ENCODE peak calls at places on chromosome 16, in seven cellular contexts. One of them, this sample, is unnamed.

GRCh38 chr16:49959552-49960277 is 65.3 kb upstream of the CNEP1R1 start:
- DNase-seq in OCI-LY7: no peak
- DNase-seq in CD8-positive, alpha-beta memory T cell: no peak
- DNase-seq in AG09309: no peak
- DNase-seq in mesendoderm: no peak
- DNase-seq in spleen: no peak
- DNase-seq in mucosa of descending colon: no peak
- DNase-seq in this sample: no peak

GRCh38 chr16:79267781-79268180 is 332.8 kb downstream of the MAF start:
- DNase-seq in OCI-LY7: no peak
- DNase-seq in spleen: no peak
- DNase-seq in AG09309: no peak
- DNase-seq in mucosa of descending colon: no peak
- DNase-seq in CD8-positive, alpha-beta memory T cell: no peak
- DNase-seq in mesendoderm: no peak
- DNase-seq in this sample: no peak

GRCh38 chr16:58098207-58099096 is 30.7 kb downstream of the CFAP20 start:
- DNase-seq in OCI-LY7: no peak
- DNase-seq in spleen: no peak
- DNase-seq in AG09309: no peak
- DNase-seq in CD8-positive, alpha-beta memory T cell: no peak
- DNase-seq in mesendoderm: peak; percentile 51
- DNase-seq in mucosa of descending colon: no peak
- DNase-seq in this sample: no peak

GRCh38 chr16:10368984-10369551 is 16.8 kb upstream of the ATF7IP2 start:
- DNase-seq in OCI-LY7: peak; percentile 10
- DNase-seq in mesendoderm: peak; percentile 52
- DNase-seq in AG09309: no peak
- DNase-seq in spleen: no peak
- DNase-seq in CD8-positive, alpha-beta memory T cell: no peak
- DNase-seq in mucosa of descending colon: no peak
- DNase-seq in this sample: no peak

GRCh38 chr16:19555938-19556778 is 655 bp downstream of the VPS35L start:
- DNase-seq in OCI-LY7: peak; percentile 38
- DNase-seq in mesendoderm: peak; percentile 98
- DNase-seq in spleen: no peak
- DNase-seq in mucosa of descending colon: no peak
- DNase-seq in AG09309: no peak
- DNase-seq in CD8-positive, alpha-beta memory T cell: no peak
- DNase-seq in this sample: peak; percentile 93

GRCh38 chr16:5604770-5605169 is 507.2 kb upstream of the EEF2KMT start:
- DNase-seq in OCI-LY7: peak; percentile 8
- DNase-seq in spleen: no peak
- DNase-seq in AG09309: no peak
- DNase-seq in mucosa of descending colon: no peak
- DNase-seq in mesendoderm: peak; percentile 86
- DNase-seq in CD8-positive, alpha-beta memory T cell: no peak
- DNase-seq in this sample: no peak

GRCh38 chr16:85327731-85328664 is 215.7 kb upstream of the CIBAR2 start:
- DNase-seq in spleen: no peak
- DNase-seq in mesendoderm: peak; percentile 99
- DNase-seq in CD8-positive, alpha-beta memory T cell: no peak
- DNase-seq in AG09309: no peak
- DNase-seq in mucosa of descending colon: no peak
- DNase-seq in OCI-LY7: no peak
- DNase-seq in this sample: peak; percentile 93

GRCh38 chr16:70745536-70746025 is 55.4 kb downstream of the VAC14 start:
- DNase-seq in mesendoderm: no peak
- DNase-seq in mucosa of descending colon: no peak
- DNase-seq in OCI-LY7: no peak
- DNase-seq in CD8-positive, alpha-beta memory T cell: no peak
- DNase-seq in AG09309: no peak
- DNase-seq in spleen: no peak
- DNase-seq in this sample: no peak

GRCh38 chr16:9790199-9790598 is 392.0 kb downstream of the GRIN2A start:
- DNase-seq in mucosa of descending colon: no peak
- DNase-seq in mesendoderm: no peak
- DNase-seq in OCI-LY7: no peak
- DNase-seq in AG09309: no peak
- DNase-seq in CD8-positive, alpha-beta memory T cell: no peak
- DNase-seq in spleen: no peak
- DNase-seq in this sample: no peak

GRCh38 chr16:85819711-85820110 is 20.2 kb downstream of the COX4I1 start:
- DNase-seq in spleen: no peak
- DNase-seq in OCI-LY7: no peak
- DNase-seq in mesendoderm: no peak
- DNase-seq in CD8-positive, alpha-beta memory T cell: no peak
- DNase-seq in mucosa of descending colon: peak; percentile 45
- DNase-seq in AG09309: no peak
- DNase-seq in this sample: no peak

GRCh38 chr16:49484454-49484853 is 110.8 kb downstream of the C16orf78 start:
- DNase-seq in spleen: peak; percentile 83
- DNase-seq in mesendoderm: peak; percentile 73
- DNase-seq in mucosa of descending colon: peak; percentile 73
- DNase-seq in OCI-LY7: peak; percentile 81
- DNase-seq in AG09309: no peak
- DNase-seq in CD8-positive, alpha-beta memory T cell: no peak
- DNase-seq in this sample: peak; percentile 8

GRCh38 chr16:53622315-53622714 is 81.3 kb downstream of the RPGRIP1L start:
- DNase-seq in OCI-LY7: no peak
- DNase-seq in AG09309: no peak
- DNase-seq in mesendoderm: no peak
- DNase-seq in spleen: no peak
- DNase-seq in mucosa of descending colon: no peak
- DNase-seq in CD8-positive, alpha-beta memory T cell: no peak
- DNase-seq in this sample: no peak

GRCh38 chr16:3003582-3004270 is 9.0 kb upstream of the CLDN9 start:
- DNase-seq in mesendoderm: peak; percentile 100
- DNase-seq in CD8-positive, alpha-beta memory T cell: peak; percentile 97
- DNase-seq in OCI-LY7: peak; percentile 99
- DNase-seq in AG09309: peak; percentile 88
- DNase-seq in mucosa of descending colon: peak; percentile 98
- DNase-seq in spleen: peak; percentile 98
- DNase-seq in this sample: peak; percentile 97

GRCh38 chr16:3004781-3005284 is 7.9 kb upstream of the CLDN9 start:
- DNase-seq in mesendoderm: peak; percentile 71
- DNase-seq in CD8-positive, alpha-beta memory T cell: no peak
- DNase-seq in spleen: peak; percentile 89
- DNase-seq in AG09309: no peak
- DNase-seq in mucosa of descending colon: peak; percentile 80
- DNase-seq in OCI-LY7: no peak
- DNase-seq in this sample: no peak

GRCh38 chr16:3001316-3001715 is 11.4 kb upstream of the CLDN9 start:
- DNase-seq in CD8-positive, alpha-beta memory T cell: no peak
- DNase-seq in mesendoderm: peak; percentile 56
- DNase-seq in AG09309: no peak
- DNase-seq in mucosa of descending colon: no peak
- DNase-seq in OCI-LY7: no peak
- DNase-seq in spleen: no peak
- DNase-seq in this sample: no peak

GRCh38 chr16:3007059-3007956 is 5.4 kb upstream of the CLDN9 start:
- DNase-seq in mesendoderm: peak; percentile 47
- DNase-seq in spleen: no peak
- DNase-seq in mucosa of descending colon: peak; percentile 87
- DNase-seq in AG09309: no peak
- DNase-seq in CD8-positive, alpha-beta memory T cell: no peak
- DNase-seq in OCI-LY7: no peak
- DNase-seq in this sample: no peak

GRCh38 chr16:3004319-3004718 is 8.4 kb upstream of the CLDN9 start:
- DNase-seq in OCI-LY7: no peak
- DNase-seq in AG09309: no peak
- DNase-seq in mucosa of descending colon: no peak
- DNase-seq in spleen: no peak
- DNase-seq in CD8-positive, alpha-beta memory T cell: no peak
- DNase-seq in mesendoderm: no peak
- DNase-seq in this sample: no peak
- H3K4me3 ChIP-seq in OCI-LY7: no peak overlapping the region
- H3K4me3 ChIP-seq in AG09309: no peak overlapping the region
- H3K4me3 ChIP-seq in mucosa of descending colon: no peak overlapping the region
- H3K4me3 ChIP-seq in spleen: no peak overlapping the region
- H3K4me3 ChIP-seq in CD8-positive, alpha-beta memory T cell: no peak overlapping the region
- H3K4me3 ChIP-seq in mesendoderm: no peak overlapping the region
- H3K4me3 ChIP-seq in this sample: no peak overlapping the region

GRCh38 chr16:68270353-68270752 is 6.0 kb downstream of the SLC7A6 start:
- DNase-seq in OCI-LY7: no peak
- DNase-seq in CD8-positive, alpha-beta memory T cell: no peak
- DNase-seq in spleen: no peak
- DNase-seq in mucosa of descending colon: no peak
- DNase-seq in mesendoderm: no peak
- DNase-seq in AG09309: no peak
- DNase-seq in this sample: no peak

GRCh38 chr16:68273896-68274295 is 9.6 kb downstream of the SLC7A6 start:
- DNase-seq in CD8-positive, alpha-beta memory T cell: no peak
- DNase-seq in AG09309: no peak
- DNase-seq in mesendoderm: no peak
- DNase-seq in spleen: no peak
- DNase-seq in mucosa of descending colon: no peak
- DNase-seq in OCI-LY7: no peak
- DNase-seq in this sample: no peak

GRCh38 chr16:68273459-68273858 is 9.1 kb downstream of the SLC7A6 start:
- DNase-seq in spleen: no peak
- DNase-seq in AG09309: no peak
- DNase-seq in CD8-positive, alpha-beta memory T cell: no peak
- DNase-seq in OCI-LY7: no peak
- DNase-seq in mesendoderm: no peak
- DNase-seq in mucosa of descending colon: no peak
- DNase-seq in this sample: no peak

GRCh38 chr16:68274441-68274840 is 10.1 kb downstream of the SLC7A6 start:
- DNase-seq in OCI-LY7: no peak
- DNase-seq in CD8-positive, alpha-beta memory T cell: no peak
- DNase-seq in spleen: no peak
- DNase-seq in mucosa of descending colon: no peak
- DNase-seq in AG09309: no peak
- DNase-seq in mesendoderm: no peak
- DNase-seq in this sample: no peak

DNA sequence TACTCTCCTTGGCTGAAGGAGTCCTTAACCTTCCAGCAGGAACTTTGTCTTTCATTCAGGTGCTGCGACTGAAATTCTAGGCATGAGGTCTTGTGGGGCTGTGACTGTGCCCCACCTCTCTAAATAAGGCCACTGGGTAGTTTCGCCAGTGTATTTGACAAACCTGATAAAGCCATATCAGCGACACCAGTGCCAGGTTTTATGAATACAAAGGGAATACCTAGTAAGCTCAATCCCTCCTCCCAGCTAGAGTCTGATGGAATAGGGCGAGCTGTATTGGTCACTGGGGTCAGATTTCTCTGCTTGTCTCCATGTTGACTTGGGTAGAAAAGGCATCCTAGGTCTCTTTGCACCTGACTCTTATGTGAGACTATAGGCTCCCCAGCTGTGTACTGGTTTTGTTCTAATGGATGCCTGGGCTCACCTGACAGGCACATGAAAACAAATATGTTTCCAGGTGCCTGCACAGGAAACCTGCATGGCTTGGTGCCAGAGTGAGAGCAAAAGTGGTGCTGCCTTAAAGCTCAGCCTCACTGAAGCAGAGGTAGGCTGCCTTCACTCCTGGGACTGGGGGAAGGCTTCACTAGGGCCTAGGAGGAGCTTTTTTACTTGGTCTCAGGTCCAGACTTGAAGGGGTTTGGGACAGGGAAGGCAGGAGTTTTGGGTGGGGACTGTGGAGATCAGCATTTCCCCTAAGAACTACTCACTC is 8.3 kb downstream of the SLC7A6 start:
- DNase-seq in mesendoderm: peak; percentile 81
- DNase-seq in spleen: no peak
- DNase-seq in mucosa of descending colon: no peak
- DNase-seq in CD8-positive, alpha-beta memory T cell: peak; percentile 51
- DNase-seq in OCI-LY7: peak; percentile 82
- DNase-seq in AG09309: no peak
- DNase-seq in this sample: no peak
- H3K4me3 ChIP-seq in mesendoderm: no peak overlapping the region
- H3K4me3 ChIP-seq in spleen: no peak overlapping the region
- H3K4me3 ChIP-seq in mucosa of descending colon: no peak overlapping the region
- H3K4me3 ChIP-seq in CD8-positive, alpha-beta memory T cell: peak overlapping the region; percentile 7
- H3K4me3 ChIP-seq in OCI-LY7: peak overlapping the region; percentile 15
- H3K4me3 ChIP-seq in AG09309: no peak overlapping the region
- H3K4me3 ChIP-seq in this sample: no peak overlapping the region

GRCh38 chr16:966505-966904 is 4.3 kb downstream of the LMF1 start:
- DNase-seq in mucosa of descending colon: no peak
- DNase-seq in OCI-LY7: no peak
- DNase-seq in spleen: no peak
- DNase-seq in mesendoderm: no peak
- DNase-seq in CD8-positive, alpha-beta memory T cell: no peak
- DNase-seq in AG09309: no peak
- DNase-seq in this sample: no peak

GRCh38 chr16:966035-966434 is 4.7 kb downstream of the LMF1 start:
- DNase-seq in CD8-positive, alpha-beta memory T cell: no peak
- DNase-seq in mucosa of descending colon: peak; percentile 47
- DNase-seq in AG09309: no peak
- DNase-seq in spleen: no peak
- DNase-seq in mesendoderm: no peak
- DNase-seq in OCI-LY7: no peak
- DNase-seq in this sample: no peak

GRCh38 chr16:963913-964695 is 6.7 kb downstream of the LMF1 start:
- DNase-seq in mucosa of descending colon: no peak
- DNase-seq in AG09309: no peak
- DNase-seq in spleen: peak; percentile 66
- DNase-seq in OCI-LY7: no peak
- DNase-seq in CD8-positive, alpha-beta memory T cell: no peak
- DNase-seq in mesendoderm: no peak
- DNase-seq in this sample: no peak

GRCh38 chr16:965487-965886 is 5.3 kb downstream of the LMF1 start:
- DNase-seq in CD8-positive, alpha-beta memory T cell: no peak
- DNase-seq in mesendoderm: no peak
- DNase-seq in OCI-LY7: no peak
- DNase-seq in spleen: peak; percentile 47
- DNase-seq in AG09309: no peak
- DNase-seq in mucosa of descending colon: no peak
- DNase-seq in this sample: no peak

GRCh38 chr16:964696-965395 is 5.9 kb downstream of the LMF1 start:
- DNase-seq in CD8-positive, alpha-beta memory T cell: peak; percentile 69
- DNase-seq in spleen: peak; percentile 77
- DNase-seq in mesendoderm: no peak
- DNase-seq in OCI-LY7: no peak
- DNase-seq in AG09309: peak; percentile 56
- DNase-seq in mucosa of descending colon: peak; percentile 73
- DNase-seq in this sample: no peak
- H3K4me3 ChIP-seq in CD8-positive, alpha-beta memory T cell: no peak overlapping the region
- H3K4me3 ChIP-seq in spleen: no peak overlapping the region
- H3K4me3 ChIP-seq in mesendoderm: no peak overlapping the region
- H3K4me3 ChIP-seq in OCI-LY7: no peak overlapping the region
- H3K4me3 ChIP-seq in AG09309: peak overlapping the region; percentile 39
- H3K4me3 ChIP-seq in mucosa of descending colon: no peak overlapping the region
- H3K4me3 ChIP-seq in this sample: no peak overlapping the region

DNA sequence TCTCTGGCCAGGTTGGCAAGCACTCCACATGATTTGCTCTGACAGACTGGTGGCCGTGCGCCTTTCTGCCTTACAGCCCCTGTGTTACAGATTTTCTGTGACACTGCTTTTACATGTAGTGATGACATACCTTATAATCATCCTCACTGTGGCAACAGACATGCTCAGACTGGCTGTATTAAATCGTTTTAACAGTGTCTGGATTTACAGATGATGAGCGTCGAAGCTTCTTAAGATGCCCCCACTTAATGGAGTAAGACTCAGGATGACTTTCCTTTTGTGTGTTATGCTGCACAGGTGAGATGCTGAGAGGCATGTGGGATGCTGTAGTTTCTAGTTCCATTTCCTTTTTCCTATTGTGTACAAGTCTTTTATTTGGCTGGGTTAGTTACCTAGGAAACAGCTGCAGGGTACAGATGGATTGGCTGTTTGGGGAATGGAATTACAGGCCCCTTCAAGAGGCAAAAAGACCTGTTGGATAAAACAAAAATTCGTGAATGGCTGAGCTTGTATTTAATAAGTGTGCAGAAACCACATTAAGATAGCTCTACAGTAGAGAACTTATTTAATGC is 20.9 kb upstream of the VWA3A start:
- DNase-seq in mucosa of descending colon: no peak
- DNase-seq in CD8-positive, alpha-beta memory T cell: no peak
- DNase-seq in mesendoderm: peak; percentile 23
- DNase-seq in AG09309: no peak
- DNase-seq in OCI-LY7: no peak
- DNase-seq in spleen: no peak
- DNase-seq in this sample: no peak
- H3K4me3 ChIP-seq in mucosa of descending colon: no peak overlapping the region
- H3K4me3 ChIP-seq in CD8-positive, alpha-beta memory T cell: no peak overlapping the region
- H3K4me3 ChIP-seq in mesendoderm: no peak overlapping the region
- H3K4me3 ChIP-seq in AG09309: no peak overlapping the region
- H3K4me3 ChIP-seq in OCI-LY7: no peak overlapping the region
- H3K4me3 ChIP-seq in spleen: no peak overlapping the region
- H3K4me3 ChIP-seq in this sample: no peak overlapping the region